ENCODE peak calls at places on chromosomes 12 and 14, in ten cellular contexts. One of them, this sample, is unnamed.

GRCh38 chr14:24052656-24053547 is 1.1 kb downstream of the CARMIL3 start:
- DNase-seq in posterior cingulate gyrus: no peak
- DNase-seq in left ventricle myocardium inferior: no peak
- DNase-seq in testis: no peak
- DNase-seq in GM06990: no peak
- DNase-seq in cardiac muscle cell: no peak
- DNase-seq in stimulated activated CD8-positive, alpha-beta memory T cell treated with anti-CD3 and anti-CD28 coated beads, Interleukin-15, amount 100 ng/mL, for 24 hours: peak
- DNase-seq in heart left ventricle: no peak
- DNase-seq in activated naive CD4-positive, alpha-beta T cell: no peak
- DNase-seq in left ventricle myocardium superior: no peak
- DNase-seq in this sample: no peak

GRCh38 chr14:20970983-20971704 is 15.9 kb downstream of the RNASE2 start:
- DNase-seq in posterior cingulate gyrus: peak
- DNase-seq in GM06990: peak
- DNase-seq in stimulated activated CD8-positive, alpha-beta memory T cell treated with anti-CD3 and anti-CD28 coated beads, Interleukin-15, amount 100 ng/mL, for 24 hours: peak
- DNase-seq in activated naive CD4-positive, alpha-beta T cell: peak
- DNase-seq in left ventricle myocardium inferior: peak
- DNase-seq in left ventricle myocardium superior: peak
- DNase-seq in cardiac muscle cell: peak
- DNase-seq in heart left ventricle: peak
- DNase-seq in testis: peak
- DNase-seq in this sample: peak

GRCh38 chr12:88450130-88450529 is 130.1 kb downstream of the KITLG start:
- DNase-seq in activated naive CD4-positive, alpha-beta T cell: no peak
- DNase-seq in left ventricle myocardium inferior: no peak
- DNase-seq in testis: no peak
- DNase-seq in left ventricle myocardium superior: no peak
- DNase-seq in posterior cingulate gyrus: no peak
- DNase-seq in heart left ventricle: no peak
- DNase-seq in GM06990: no peak
- DNase-seq in stimulated activated CD8-positive, alpha-beta memory T cell treated with anti-CD3 and anti-CD28 coated beads, Interleukin-15, amount 100 ng/mL, for 24 hours: no peak
- DNase-seq in cardiac muscle cell: peak
- DNase-seq in this sample: no peak

GRCh38 chr12:8678661-8679111 is 16.1 kb upstream of the MFAP5 start:
- DNase-seq in testis: no peak
- DNase-seq in activated naive CD4-positive, alpha-beta T cell: no peak
- DNase-seq in stimulated activated CD8-positive, alpha-beta memory T cell treated with anti-CD3 and anti-CD28 coated beads, Interleukin-15, amount 100 ng/mL, for 24 hours: no peak
- DNase-seq in left ventricle myocardium superior: no peak
- DNase-seq in left ventricle myocardium inferior: no peak
- DNase-seq in heart left ventricle: no peak
- DNase-seq in posterior cingulate gyrus: no peak
- DNase-seq in cardiac muscle cell: no peak
- DNase-seq in GM06990: no peak
- DNase-seq in this sample: no peak

GRCh38 chr12:56715798-56716197 is 9.3 kb downstream of the NACA start:
- DNase-seq in GM06990: no peak
- DNase-seq in activated naive CD4-positive, alpha-beta T cell: no peak
- DNase-seq in testis: no peak
- DNase-seq in left ventricle myocardium superior: no peak
- DNase-seq in posterior cingulate gyrus: no peak
- DNase-seq in stimulated activated CD8-positive, alpha-beta memory T cell treated with anti-CD3 and anti-CD28 coated beads, Interleukin-15, amount 100 ng/mL, for 24 hours: no peak
- DNase-seq in left ventricle myocardium inferior: no peak
- DNase-seq in heart left ventricle: no peak
- DNase-seq in cardiac muscle cell: no peak
- DNase-seq in this sample: no peak

GRCh38 chr14:104086661-104087461 is 1.4 kb downstream of the ASPG start:
- DNase-seq in left ventricle myocardium inferior: peak
- DNase-seq in posterior cingulate gyrus: no peak
- DNase-seq in stimulated activated CD8-positive, alpha-beta memory T cell treated with anti-CD3 and anti-CD28 coated beads, Interleukin-15, amount 100 ng/mL, for 24 hours: no peak
- DNase-seq in left ventricle myocardium superior: peak
- DNase-seq in testis: no peak
- DNase-seq in cardiac muscle cell: no peak
- DNase-seq in GM06990: no peak
- DNase-seq in heart left ventricle: peak
- DNase-seq in activated naive CD4-positive, alpha-beta T cell: no peak
- DNase-seq in this sample: peak

GRCh38 chr12:39902823-39903222 is 203.1 kb downstream of the SLC2A13 start:
- DNase-seq in stimulated activated CD8-positive, alpha-beta memory T cell treated with anti-CD3 and anti-CD28 coated beads, Interleukin-15, amount 100 ng/mL, for 24 hours: no peak
- DNase-seq in left ventricle myocardium inferior: no peak
- DNase-seq in GM06990: no peak
- DNase-seq in left ventricle myocardium superior: no peak
- DNase-seq in cardiac muscle cell: peak
- DNase-seq in posterior cingulate gyrus: no peak
- DNase-seq in activated naive CD4-positive, alpha-beta T cell: no peak
- DNase-seq in testis: no peak
- DNase-seq in heart left ventricle: no peak
- DNase-seq in this sample: no peak

GRCh38 chr12:94561943-94562411 is 88.4 kb downstream of the TMCC3 start:
- DNase-seq in posterior cingulate gyrus: peak
- DNase-seq in left ventricle myocardium inferior: peak
- DNase-seq in activated naive CD4-positive, alpha-beta T cell: no peak
- DNase-seq in GM06990: peak
- DNase-seq in left ventricle myocardium superior: peak
- DNase-seq in testis: peak
- DNase-seq in stimulated activated CD8-positive, alpha-beta memory T cell treated with anti-CD3 and anti-CD28 coated beads, Interleukin-15, amount 100 ng/mL, for 24 hours: no peak
- DNase-seq in cardiac muscle cell: no peak
- DNase-seq in heart left ventricle: peak
- DNase-seq in this sample: no peak

GRCh38 chr14:49427117-49427516 is 159.1 kb downstream of the RPS29 start:
- DNase-seq in testis: no peak
- DNase-seq in left ventricle myocardium inferior: no peak
- DNase-seq in posterior cingulate gyrus: no peak
- DNase-seq in stimulated activated CD8-positive, alpha-beta memory T cell treated with anti-CD3 and anti-CD28 coated beads, Interleukin-15, amount 100 ng/mL, for 24 hours: no peak
- DNase-seq in activated naive CD4-positive, alpha-beta T cell: no peak
- DNase-seq in cardiac muscle cell: no peak
- DNase-seq in heart left ventricle: no peak
- DNase-seq in GM06990: no peak
- DNase-seq in left ventricle myocardium superior: no peak
- DNase-seq in this sample: no peak

GRCh38 chr12:62787023-62787422 is 147.9 kb downstream of the PPM1H start:
- DNase-seq in stimulated activated CD8-positive, alpha-beta memory T cell treated with anti-CD3 and anti-CD28 coated beads, Interleukin-15, amount 100 ng/mL, for 24 hours: no peak
- DNase-seq in posterior cingulate gyrus: no peak
- DNase-seq in heart left ventricle: no peak
- DNase-seq in left ventricle myocardium superior: no peak
- DNase-seq in activated naive CD4-positive, alpha-beta T cell: no peak
- DNase-seq in testis: no peak
- DNase-seq in left ventricle myocardium inferior: no peak
- DNase-seq in GM06990: no peak
- DNase-seq in cardiac muscle cell: no peak
- DNase-seq in this sample: no peak

GRCh38 chr12:97038859-97039258 is 131.8 kb downstream of the NEDD1 start:
- DNase-seq in stimulated activated CD8-positive, alpha-beta memory T cell treated with anti-CD3 and anti-CD28 coated beads, Interleukin-15, amount 100 ng/mL, for 24 hours: no peak
- DNase-seq in activated naive CD4-positive, alpha-beta T cell: no peak
- DNase-seq in left ventricle myocardium superior: no peak
- DNase-seq in cardiac muscle cell: no peak
- DNase-seq in heart left ventricle: no peak
- DNase-seq in testis: no peak
- DNase-seq in posterior cingulate gyrus: no peak
- DNase-seq in GM06990: no peak
- DNase-seq in left ventricle myocardium inferior: no peak
- DNase-seq in this sample: no peak

GRCh38 chr12:57182918-57183575 is 33.5 kb upstream of the NXPH4 start:
- DNase-seq in left ventricle myocardium inferior: peak
- DNase-seq in testis: peak
- DNase-seq in cardiac muscle cell: peak
- DNase-seq in posterior cingulate gyrus: peak
- DNase-seq in left ventricle myocardium superior: peak
- DNase-seq in heart left ventricle: peak
- DNase-seq in activated naive CD4-positive, alpha-beta T cell: peak
- DNase-seq in stimulated activated CD8-positive, alpha-beta memory T cell treated with anti-CD3 and anti-CD28 coated beads, Interleukin-15, amount 100 ng/mL, for 24 hours: peak
- DNase-seq in GM06990: peak
- DNase-seq in this sample: peak

GRCh38 chr12:28708918-28709371 is 440.1 kb upstream of the FAR2 start:
- DNase-seq in activated naive CD4-positive, alpha-beta T cell: no peak
- DNase-seq in heart left ventricle: no peak
- DNase-seq in stimulated activated CD8-positive, alpha-beta memory T cell treated with anti-CD3 and anti-CD28 coated beads, Interleukin-15, amount 100 ng/mL, for 24 hours: no peak
- DNase-seq in GM06990: no peak
- DNase-seq in left ventricle myocardium superior: no peak
- DNase-seq in left ventricle myocardium inferior: no peak
- DNase-seq in posterior cingulate gyrus: no peak
- DNase-seq in cardiac muscle cell: peak
- DNase-seq in testis: peak
- DNase-seq in this sample: no peak

This sample was measured in ovary.